ENCODE peak calls at places on chromosome 1, in eight cellular contexts. B is NCI-H446 treated with DMSO at 0.1 percent for 48 hours; P is AG04449; W is lower lobe of right lung; D is NCI-H524; A is amniotic epithelial cell; T is stimulated activated CD4-positive, alpha-beta T cell treated with anti-CD3 and anti-CD28 coated beads, Interleukin-15, amount 100 ng/mL, for 1 hour; M is LoVo. O is an unnamed sample.

GRCh38 chr1:182724215-182724614 is 39.8 kb upstream of the RGS8 start:
- DNase-seq in A (no peak), P (no peak), D (no peak), T (no peak), M (no peak), B (no peak), W (no peak), O (no peak)

GRCh38 chr1:22971161-22972062 is 1.3 kb downstream of the LACTBL1 start:
- DNase-seq in B (no peak), D (peak; percentile 96), T (no peak), A (peak; percentile 34), W (no peak), M (no peak), P (no peak), O (no peak)

GRCh38 chr1:173134800-173135199 is 72.3 kb downstream of the TNFSF4 start:
- DNase-seq in W (peak; percentile 56), T (no peak), P (no peak), B (no peak), M (no peak), A (no peak), D (no peak), O (no peak)

GRCh38 chr1:40535732-40536131 is 4.3 kb downstream of the ZNF684 start:
- DNase-seq in M (no peak), W (no peak), B (no peak), A (peak; percentile 24), D (no peak), P (no peak), T (no peak), O (no peak)

GRCh38 chr1:16014509-16015482 is 3.0 kb downstream of the HSPB7 start:
- DNase-seq in B (no peak), W (no peak), M (no peak), P (no peak), A (peak; percentile 64), D (no peak), T (no peak), O (peak; percentile 28)

GRCh38 chr1:25804244-25804963 is 4.4 kb downstream of the SELENON start:
- DNase-seq in W (no peak), B (no peak), T (no peak), A (peak; percentile 40), D (no peak), M (no peak), P (no peak), O (no peak)

GRCh38 chr1:30668026-30668425 is 55.4 kb downstream of the MATN1 start:
- DNase-seq in T (no peak), P (no peak), W (no peak), B (no peak), A (no peak), D (no peak), M (peak; percentile 54), O (no peak)

GRCh38 chr1:215567491-215568286 is 585 bp downstream of the KCTD3 start:
- DNase-seq in T (no peak), D (peak; percentile 80), P (no peak), W (peak; percentile 62), A (peak; percentile 67), M (peak; percentile 68), B (peak; percentile 65), O (peak; percentile 37)